ENCODE peak calls at places on chromosomes 3 and 15, in four cellular contexts. R is HepG2, K is SK-N-SH, C is K562. Q is an unnamed sample.

GRCh38 chr3:188151438-188151837 is 2.5 kb upstream of the LPP start:
- DNase-seq in R (no peak), C (no peak), K (no peak), Q (no peak)

GRCh38 chr3:190728574-190729246 is 133.8 kb downstream of the GMNC start:
- DNase-seq in C (no peak), K (no peak), R (peak; percentile 16), Q (no peak)

GRCh38 chr15:77013786-77014136 is 18.8 kb downstream of the PSTPIP1 start:
- DNase-seq in K (no peak), R (no peak), C (peak; percentile 27), Q (no peak)

GRCh38 chr15:36601497-36601932 is 22.1 kb downstream of the CDIN1 start:
- DNase-seq in C (no peak), R (no peak), K (no peak), Q (no peak)

GRCh38 chr3:43286886-43287301 is 554 bp downstream of the SNRK start:
- DNase-seq in R (no peak), K (peak; percentile 79), C (no peak), Q (no peak)

GRCh38 chr3:55658297-55659022 is 171.4 kb upstream of the WNT5A start:
- DNase-seq in K (no peak), C (no peak), R (no peak), Q (peak; percentile 40)

GRCh38 chr3:7576506-7576905 is 715.6 kb downstream of the GRM7 start:
- DNase-seq in K (no peak), C (no peak), R (no peak), Q (no peak)

GRCh38 chr3:100059472-100059871 is 54.8 kb downstream of the FILIP1L start:
- DNase-seq in K (no peak), R (no peak), C (no peak), Q (no peak)

GRCh38 chr3:53581671-53582070 is 87.3 kb downstream of the CACNA1D start:
- DNase-seq in K (no peak), C (no peak), R (no peak), Q (no peak)

GRCh38 chr15:69105451-69105985 is 54.9 kb upstream of the GLCE start:
- DNase-seq in K (no peak), R (no peak), C (no peak), Q (no peak)

GRCh38 chr15:77031376-77032050 is 36.6 kb downstream of the PSTPIP1 start:
- DNase-seq in C (no peak), R (peak; percentile 49), K (peak; percentile 32), Q (no peak)

GRCh38 chr3:119794971-119795612 is 13.2 kb downstream of the NR1I2 start:
- DNase-seq in C (peak; percentile 74), R (peak; percentile 98), K (no peak), Q (no peak)

DNA sequence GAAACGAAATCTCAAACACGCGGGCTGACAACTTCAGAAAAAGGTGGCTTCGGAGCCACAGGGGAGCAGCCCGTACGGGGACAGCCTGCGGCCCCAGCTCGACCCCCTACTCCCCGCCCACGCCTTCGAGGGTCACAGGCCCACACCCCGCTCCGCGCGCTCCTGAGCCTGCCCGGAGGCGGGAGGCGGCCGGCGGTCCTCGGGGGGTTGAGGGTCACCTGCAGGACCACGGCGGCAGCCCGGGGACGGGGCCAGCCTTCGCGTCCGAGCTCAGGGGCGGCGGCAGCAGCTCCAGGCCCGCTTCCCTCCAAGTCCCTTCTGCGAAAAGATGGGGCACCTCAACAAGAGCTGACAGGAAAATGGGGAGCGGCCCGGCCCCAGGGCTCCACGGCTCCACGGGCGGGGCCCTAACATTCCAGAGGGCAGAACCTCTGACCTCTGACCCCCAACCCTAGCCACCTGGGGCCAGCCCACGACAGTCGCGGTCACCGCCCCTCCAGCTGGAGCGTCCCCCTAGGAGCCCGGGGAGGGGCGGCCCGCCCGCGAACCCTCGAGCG is 448 bp downstream of the LYSMD4 start:
- DNase-seq in R (no peak), C (peak; percentile 57), K (peak; percentile 57), Q (no peak)
- TF ChIP-seq YY1 in R (no peak), C (no peak), K (no peak), Q (no peak)

GRCh38 chr3:57797701-57798487 is 41.8 kb downstream of the SLMAP start:
- DNase-seq in C (no peak), K (no peak), R (peak; percentile 85), Q (no peak)

GRCh38 chr3:57808961-57809608 is 53.0 kb downstream of the SLMAP start:
- DNase-seq in C (no peak), R (no peak), K (no peak), Q (no peak)

GRCh38 chr3:57805263-57805662 is 49.2 kb downstream of the SLMAP start:
- DNase-seq in R (no peak), C (no peak), K (no peak), Q (no peak)

GRCh38 chr3:57805674-57806073 is 49.6 kb downstream of the SLMAP start:
- DNase-seq in K (no peak), C (peak; percentile 46), R (no peak), Q (no peak)

DNA sequence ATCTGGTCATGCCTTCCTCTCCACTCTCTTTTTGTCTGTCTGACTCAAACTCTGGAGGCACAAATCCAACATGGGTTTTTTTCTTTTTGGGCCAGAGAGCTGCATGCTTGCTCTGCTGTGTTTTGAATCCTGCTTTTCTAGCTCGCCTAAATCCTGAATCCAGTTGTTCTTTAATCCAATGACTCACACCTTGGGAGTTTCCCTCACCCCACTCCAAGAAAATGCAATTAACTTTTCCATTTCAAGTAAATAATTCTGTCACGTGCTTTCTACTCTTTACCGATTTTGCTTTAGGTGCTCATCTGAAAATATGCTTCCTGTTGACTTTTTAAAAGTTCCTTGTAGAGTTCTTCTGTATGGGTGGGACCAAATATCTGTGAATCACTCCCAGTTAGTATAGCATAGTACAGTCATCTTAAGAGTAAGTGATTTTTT is 47.6 kb downstream of the SLMAP start:
- DNase-seq in C (no peak), R (no peak), K (no peak), Q (no peak)
- TF ChIP-seq FOXM1 in C (no peak), R (no peak), K (no peak), Q (no peak)

GRCh38 chr3:48929358-48930035 is 10.9 kb downstream of the ARIH2 start:
- DNase-seq in R (no peak), K (no peak), C (no peak), Q (no peak)
- TF ChIP-seq YY1 in R (no peak), K (no peak), C (no peak), Q (no peak)

GRCh38 chr15:85718271-85718971 is 76.3 kb downstream of the KLHL25 start:
- DNase-seq in K (no peak), R (no peak), C (no peak), Q (no peak)
- TF ChIP-seq FOXM1 in K (no peak), R (no peak), C (no peak), Q (no peak)

DNA sequence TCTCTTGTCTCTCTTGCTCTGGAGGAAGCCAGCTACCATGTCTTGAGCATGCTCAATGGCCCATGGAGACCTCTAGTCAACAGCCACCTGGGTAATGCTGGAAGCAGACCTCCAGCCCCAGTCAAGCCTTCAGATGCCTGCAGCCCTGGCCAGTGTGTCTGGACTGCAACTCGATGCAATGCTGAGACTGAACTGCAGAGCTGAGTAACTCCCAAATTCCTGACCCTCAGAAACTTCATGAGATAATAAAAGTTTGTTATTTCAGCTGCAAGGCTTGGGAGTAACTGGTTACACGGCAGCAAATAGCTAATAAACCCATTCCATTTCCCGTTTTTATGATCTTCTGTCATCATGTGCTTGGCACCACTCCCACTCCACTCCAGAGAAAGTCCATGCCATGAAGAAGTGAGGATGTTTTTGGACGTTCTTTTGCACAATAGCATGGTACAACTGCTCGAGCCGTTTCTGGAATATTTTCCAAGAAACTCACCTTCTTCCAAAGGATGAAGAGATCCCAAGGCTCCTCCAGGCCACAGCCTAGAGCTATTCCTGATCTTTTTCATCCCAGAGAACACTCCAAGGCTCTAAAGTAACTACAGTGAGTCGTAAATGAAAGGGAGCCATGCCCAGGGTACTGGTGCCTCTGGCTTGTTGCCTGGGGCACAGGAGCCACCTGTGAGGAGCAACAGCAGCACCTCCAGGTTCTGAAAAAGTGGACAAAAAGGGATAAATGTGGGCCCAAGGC is 72.0 kb upstream of the KLF13 start:
- DNase-seq in C (no peak), K (no peak), R (no peak), Q (no peak)
- TF ChIP-seq YY1 in C (no peak), K (no peak), R (no peak), Q (no peak)

Q was measured in GM12878.